ENCODE peak calls at places on chromosome 1, in six cellular contexts. T is stimulated activated CD4-positive, alpha-beta T cell treated with anti-CD3 and anti-CD28 coated beads, Interleukin-15, amount 100 ng/mL, for 1 hour; V is mesothelial cell of epicardium; R is cerebellar cortex; G is CD4-positive, CD25-positive, alpha-beta regulatory T cell; D is thoracic aorta. B is an unnamed sample.

GRCh38 chr1:246072456-246072855 is 434.6 kb downstream of the SMYD3 start:
- DNase-seq in R (peak; percentile 81), G (no peak), V (no peak), D (no peak), T (no peak), B (no peak)

GRCh38 chr1:149929847-149930246 is 2.2 kb upstream of the SF3B4 start:
- DNase-seq in T (no peak), V (no peak), G (no peak), D (no peak), R (no peak), B (no peak)

GRCh38 chr1:37153701-37154100 is 119.4 kb upstream of the GRIK3 start:
- DNase-seq in T (no peak), G (no peak), D (no peak), V (no peak), R (no peak), B (no peak)

GRCh38 chr1:197911857-197912696 is 5.1 kb upstream of the LHX9 start:
- DNase-seq in V (no peak), G (no peak), R (no peak), T (no peak), D (no peak), B (no peak)

GRCh38 chr1:241834733-241835377 is 13.1 kb upstream of the EXO1 start:
- DNase-seq in D (no peak), R (peak; percentile 21), G (no peak), V (no peak), T (no peak), B (no peak)

GRCh38 chr1:173474097-173474779 is 2.9 kb upstream of the PRDX6 start:
- DNase-seq in D (no peak), R (peak; percentile 19), T (no peak), V (no peak), G (no peak), B (no peak)

GRCh38 chr1:53535846-53536245 is 76.6 kb downstream of the DMRTB1 start:
- DNase-seq in V (no peak), G (no peak), R (peak; percentile 52), D (no peak), T (no peak), B (no peak)

GRCh38 chr1:198669023-198669698 is 30.3 kb downstream of the PTPRC start:
- DNase-seq in V (no peak), G (peak; percentile 80), R (no peak), D (no peak), T (no peak), B (peak; percentile 95)

GRCh38 chr1:206702803-206703202 is 18.1 kb downstream of the MAPKAPK2 start:
- DNase-seq in D (no peak), V (no peak), G (no peak), R (no peak), T (no peak), B (no peak)

GRCh38 chr1:10779841-10780240 is 16.6 kb downstream of the CASZ1 start:
- DNase-seq in G (no peak), V (no peak), D (no peak), T (no peak), R (no peak), B (no peak)

GRCh38 chr1:230476622-230477003 is 50.5 kb upstream of the PGBD5 start:
- DNase-seq in D (no peak), G (no peak), R (no peak), V (no peak), T (no peak), B (no peak)

GRCh38 chr1:229293528-229294204 is 22.8 kb downstream of the RAB4A start:
- DNase-seq in D (no peak), G (no peak), R (no peak), V (no peak), T (no peak), B (no peak)

GRCh38 chr1:230694991-230695390 is 18.9 kb downstream of the AGT start:
- DNase-seq in G (no peak), T (no peak), D (no peak), V (no peak), R (no peak), B (no peak)

GRCh38 chr1:117788014-117788413 is 141.4 kb downstream of the GDAP2 start:
- DNase-seq in V (no peak), R (no peak), D (no peak), G (no peak), T (no peak), B (no peak)

GRCh38 chr1:15001317-15001900 is 152.1 kb upstream of the TMEM51 start:
- DNase-seq in V (no peak), R (no peak), T (no peak), D (no peak), G (no peak), B (no peak)

GRCh38 chr1:24874611-24875225 is 55.4 kb downstream of the RUNX3 start:
- DNase-seq in G (no peak), T (no peak), R (no peak), V (no peak), D (no peak), B (no peak)

GRCh38 chr1:242454262-242455051 is 70.0 kb downstream of the PLD5 start:
- DNase-seq in D (no peak), R (peak; percentile 78), G (peak; percentile 4), T (no peak), V (no peak), B (no peak)

GRCh38 chr1:85450832-85451231 is 14.1 kb downstream of the DDAH1 start:
- DNase-seq in R (no peak), D (no peak), G (no peak), V (no peak), T (no peak), B (no peak)

GRCh38 chr1:233368106-233368783 is 40.7 kb downstream of the MAP3K21 start:
- DNase-seq in G (no peak), V (no peak), T (no peak), D (no peak), R (no peak), B (peak; percentile 5)

GRCh38 chr1:117447661-117448060 is 80.4 kb downstream of the MAN1A2 start:
- DNase-seq in R (no peak), T (no peak), V (no peak), D (no peak), G (no peak), B (no peak)

GRCh38 chr1:161131721-161132409 is 602 bp downstream of the DEDD start:
- DNase-seq in D (no peak), T (no peak), G (no peak), R (peak; percentile 32), V (no peak), B (no peak)

GRCh38 chr1:77143529-77144121 is 75.6 kb downstream of the PIGK start:
- DNase-seq in T (no peak), G (peak; percentile 34), D (no peak), V (no peak), R (peak; percentile 6), B (no peak)

GRCh38 chr1:150015733-150016132 is 5.2 kb upstream of the OTUD7B start:
- DNase-seq in T (no peak), R (no peak), D (no peak), V (no peak), G (no peak), B (no peak)

GRCh38 chr1:243798726-243799125 is 51.3 kb downstream of the AKT3 start:
- DNase-seq in V (no peak), D (no peak), G (no peak), T (no peak), R (no peak), B (peak; percentile 27)

GRCh38 chr1:174550296-174550695 is 102.5 kb downstream of the GPR52 start:
- DNase-seq in R (no peak), G (no peak), V (no peak), T (no peak), D (no peak), B (no peak)

GRCh38 chr1:91501527-91501859 is 842 bp downstream of the CDC7 start:
- DNase-seq in V (no peak), T (no peak), D (no peak), G (peak; percentile 51), R (peak; percentile 77), B (no peak)

GRCh38 chr1:156119503-156120209 is 5.1 kb downstream of the LMNA start:
- DNase-seq in T (no peak), R (no peak), D (no peak), V (no peak), G (no peak), B (no peak)

GRCh38 chr1:173295995-173296394 is 88.9 kb upstream of the TNFSF4 start:
- DNase-seq in T (no peak), G (no peak), V (no peak), R (no peak), D (no peak), B (peak; percentile 2)

GRCh38 chr1:173062156-173062938 is 11.6 kb upstream of the TNFSF18 start:
- DNase-seq in D (no peak), T (no peak), V (no peak), G (no peak), R (no peak), B (peak; percentile 64)